ENCODE peak calls at places on chromosomes 12 and 14, in four cellular contexts. One of them, this sample, is unnamed.
A peak's percentile ranks its signal among the peaks of the same experiment; 100 is the strongest.

GRCh38 chr12:102891756-102892155 is 25.3 kb downstream of the PAH start:
- DNase-seq in HuH-7: no peak
- DNase-seq in AG04450: no peak
- DNase-seq in anterior cingulate cortex: no peak
- DNase-seq in this sample: no peak

GRCh38 chr12:685388-685787 is 22.1 kb upstream of the NINJ2 start:
- DNase-seq in anterior cingulate cortex: no peak
- DNase-seq in HuH-7: no peak
- DNase-seq in AG04450: no peak
- DNase-seq in this sample: no peak

GRCh38 chr12:64452559-64453329 is 824 bp downstream of the TBK1 start:
- DNase-seq in HuH-7: peak; percentile 37
- DNase-seq in AG04450: peak; percentile 41
- DNase-seq in anterior cingulate cortex: no peak
- DNase-seq in this sample: peak; percentile 14

GRCh38 chr12:111846016-111846415 is 4.0 kb downstream of the MAPKAPK5 start:
- DNase-seq in HuH-7: no peak
- DNase-seq in AG04450: no peak
- DNase-seq in anterior cingulate cortex: no peak
- DNase-seq in this sample: no peak

GRCh38 chr12:3117144-3117581 is 40.0 kb downstream of the TSPAN9 start:
- DNase-seq in AG04450: no peak
- DNase-seq in HuH-7: no peak
- DNase-seq in anterior cingulate cortex: no peak
- DNase-seq in this sample: no peak

GRCh38 chr14:26636571-26636970 is 38.7 kb upstream of the NOVA1 start:
- DNase-seq in HuH-7: no peak
- DNase-seq in anterior cingulate cortex: no peak
- DNase-seq in AG04450: no peak
- DNase-seq in this sample: no peak

GRCh38 chr14:61420326-61420725 is 98.9 kb downstream of the PRKCH start:
- DNase-seq in AG04450: no peak
- DNase-seq in HuH-7: no peak
- DNase-seq in anterior cingulate cortex: no peak
- DNase-seq in this sample: no peak

GRCh38 chr12:39872425-39872824 is 233.5 kb downstream of the SLC2A13 start:
- DNase-seq in anterior cingulate cortex: no peak
- DNase-seq in HuH-7: no peak
- DNase-seq in AG04450: no peak
- DNase-seq in this sample: no peak

GRCh38 chr12:88579941-88580871 is at the start of gene KITLG:
- DNase-seq in HuH-7: peak; percentile 89
- DNase-seq in anterior cingulate cortex: peak; percentile 34
- DNase-seq in AG04450: peak; percentile 77
- DNase-seq in this sample: peak; percentile 37

GRCh38 chr12:116863275-116863767 is 17.9 kb downstream of the HRK start:
- DNase-seq in HuH-7: peak; percentile 44
- DNase-seq in anterior cingulate cortex: no peak
- DNase-seq in AG04450: peak; percentile 27
- DNase-seq in this sample: no peak

GRCh38 chr14:90755661-90756304 is 60.4 kb downstream of the TTC7B start:
- DNase-seq in anterior cingulate cortex: no peak
- DNase-seq in AG04450: no peak
- DNase-seq in HuH-7: no peak
- DNase-seq in this sample: no peak

GRCh38 chr12:54277823-54278276 is 2.1 kb downstream of the CBX5 start:
- DNase-seq in AG04450: no peak
- DNase-seq in anterior cingulate cortex: no peak
- DNase-seq in HuH-7: no peak
- DNase-seq in this sample: no peak

GRCh38 chr12:52235001-52235760 is 2.1 kb downstream of the KRT7 start:
- DNase-seq in anterior cingulate cortex: no peak
- DNase-seq in HuH-7: no peak
- DNase-seq in AG04450: no peak
- DNase-seq in this sample: no peak

GRCh38 chr12:34296143-34297041 is 274.1 kb downstream of the ALG10 start:
- DNase-seq in AG04450: no peak
- DNase-seq in HuH-7: no peak
- DNase-seq in anterior cingulate cortex: no peak
- DNase-seq in this sample: no peak

GRCh38 chr14:50658203-50658602 is 9.9 kb downstream of the SAV1 start:
- DNase-seq in HuH-7: no peak
- DNase-seq in AG04450: no peak
- DNase-seq in anterior cingulate cortex: no peak
- DNase-seq in this sample: no peak

GRCh38 chr12:75635606-75636444 is 124.4 kb upstream of the KRR1 start:
- DNase-seq in HuH-7: no peak
- DNase-seq in AG04450: peak; percentile 86
- DNase-seq in anterior cingulate cortex: no peak
- DNase-seq in this sample: no peak

GRCh38 chr12:104986022-104986941 is at the start of gene NOPCHAP1:
- DNase-seq in AG04450: peak; percentile 42
- DNase-seq in HuH-7: peak; percentile 94
- DNase-seq in anterior cingulate cortex: peak; percentile 85
- DNase-seq in this sample: peak; percentile 89

GRCh38 chr12:79983969-79984629 is 49.2 kb upstream of the PPP1R12A start:
- DNase-seq in AG04450: no peak
- DNase-seq in HuH-7: no peak
- DNase-seq in anterior cingulate cortex: no peak
- DNase-seq in this sample: no peak

This sample was measured in globus pallidus.